ENCODE peak calls at places on chromosomes 12 and 14, in seven cellular contexts. One of them, this sample, is unnamed.
A peak's percentile ranks its signal among the peaks of the same experiment; 100 is the strongest.

GRCh38 chr14:68295316-68295816 is 475.8 kb downstream of the RAD51B start:
- DNase-seq in left lung: peak; percentile 41
- DNase-seq in fibroblast of the aortic adventitia: no peak
- DNase-seq in cardiac muscle cell: peak; percentile 55
- DNase-seq in BJ: no peak
- DNase-seq in type B pancreatic cell: no peak
- DNase-seq in dorsolateral prefrontal cortex: no peak
- DNase-seq in this sample: no peak

GRCh38 chr14:28941758-28942157 is 175.2 kb downstream of the FOXG1 start:
- DNase-seq in left lung: no peak
- DNase-seq in fibroblast of the aortic adventitia: no peak
- DNase-seq in cardiac muscle cell: no peak
- DNase-seq in BJ: no peak
- DNase-seq in type B pancreatic cell: no peak
- DNase-seq in dorsolateral prefrontal cortex: no peak
- DNase-seq in this sample: no peak

GRCh38 chr14:28294834-28295440 is 471.6 kb upstream of the FOXG1 start:
- DNase-seq in left lung: no peak
- DNase-seq in fibroblast of the aortic adventitia: peak; percentile 45
- DNase-seq in cardiac muscle cell: peak; percentile 44
- DNase-seq in BJ: no peak
- DNase-seq in type B pancreatic cell: no peak
- DNase-seq in dorsolateral prefrontal cortex: no peak
- DNase-seq in this sample: no peak

GRCh38 chr12:6950944-6951540 is at the start of gene PTPN6:
- DNase-seq in left lung: peak; percentile 88
- DNase-seq in fibroblast of the aortic adventitia: no peak
- DNase-seq in cardiac muscle cell: no peak
- DNase-seq in BJ: no peak
- DNase-seq in type B pancreatic cell: no peak
- DNase-seq in dorsolateral prefrontal cortex: no peak
- DNase-seq in this sample: no peak

GRCh38 chr14:49992901-49993335 is 100.0 kb downstream of the ARF6 start:
- DNase-seq in left lung: no peak
- DNase-seq in fibroblast of the aortic adventitia: peak; percentile 64
- DNase-seq in cardiac muscle cell: no peak
- DNase-seq in BJ: no peak
- DNase-seq in type B pancreatic cell: no peak
- DNase-seq in dorsolateral prefrontal cortex: peak; percentile 19
- DNase-seq in this sample: no peak

GRCh38 chr12:125143491-125143890 is 78.3 kb downstream of the AACS start:
- DNase-seq in left lung: no peak
- DNase-seq in fibroblast of the aortic adventitia: peak; percentile 52
- DNase-seq in cardiac muscle cell: no peak
- DNase-seq in BJ: no peak
- DNase-seq in type B pancreatic cell: no peak
- DNase-seq in dorsolateral prefrontal cortex: no peak
- DNase-seq in this sample: no peak

GRCh38 chr12:113133036-113133435 is 2.5 kb downstream of the RASAL1 start:
- DNase-seq in left lung: no peak
- DNase-seq in fibroblast of the aortic adventitia: no peak
- DNase-seq in cardiac muscle cell: no peak
- DNase-seq in BJ: no peak
- DNase-seq in type B pancreatic cell: no peak
- DNase-seq in dorsolateral prefrontal cortex: no peak
- DNase-seq in this sample: no peak

GRCh38 chr14:37230551-37231194 is 32.9 kb downstream of the MIPOL1 start:
- DNase-seq in left lung: no peak
- DNase-seq in fibroblast of the aortic adventitia: peak; percentile 84
- DNase-seq in cardiac muscle cell: peak; percentile 87
- DNase-seq in BJ: peak; percentile 10
- DNase-seq in type B pancreatic cell: no peak
- DNase-seq in dorsolateral prefrontal cortex: no peak
- DNase-seq in this sample: no peak

GRCh38 chr14:95057147-95057546 is 100.2 kb downstream of the DICER1 start:
- DNase-seq in left lung: no peak
- DNase-seq in fibroblast of the aortic adventitia: no peak
- DNase-seq in cardiac muscle cell: no peak
- DNase-seq in BJ: no peak
- DNase-seq in type B pancreatic cell: no peak
- DNase-seq in dorsolateral prefrontal cortex: no peak
- DNase-seq in this sample: no peak

GRCh38 chr14:102442241-102443211 is 67.0 kb downstream of the ANKRD9 start:
- DNase-seq in left lung: no peak
- DNase-seq in fibroblast of the aortic adventitia: no peak
- DNase-seq in cardiac muscle cell: no peak
- DNase-seq in BJ: no peak
- DNase-seq in type B pancreatic cell: no peak
- DNase-seq in dorsolateral prefrontal cortex: peak; percentile 46
- DNase-seq in this sample: no peak

GRCh38 chr14:99947695-99948094 is 117.5 kb upstream of the EVL start:
- DNase-seq in left lung: no peak
- DNase-seq in fibroblast of the aortic adventitia: peak; percentile 64
- DNase-seq in cardiac muscle cell: no peak
- DNase-seq in BJ: no peak
- DNase-seq in type B pancreatic cell: no peak
- DNase-seq in dorsolateral prefrontal cortex: no peak
- DNase-seq in this sample: no peak

GRCh38 chr12:42568952-42569916 is 20.3 kb downstream of the PRICKLE1 start:
- DNase-seq in left lung: no peak
- DNase-seq in fibroblast of the aortic adventitia: peak; percentile 75
- DNase-seq in cardiac muscle cell: peak; percentile 62
- DNase-seq in BJ: peak; percentile 33
- DNase-seq in type B pancreatic cell: no peak
- DNase-seq in dorsolateral prefrontal cortex: no peak
- DNase-seq in this sample: no peak

GRCh38 chr14:26206640-26207039 is 391.2 kb downstream of the NOVA1 start:
- DNase-seq in left lung: no peak
- DNase-seq in fibroblast of the aortic adventitia: no peak
- DNase-seq in cardiac muscle cell: no peak
- DNase-seq in BJ: no peak
- DNase-seq in type B pancreatic cell: no peak
- DNase-seq in dorsolateral prefrontal cortex: no peak
- DNase-seq in this sample: no peak
- TF ChIP-seq CTCF in left lung: no peak
- TF ChIP-seq CTCF in fibroblast of the aortic adventitia: no peak
- TF ChIP-seq CTCF in cardiac muscle cell: no peak
- TF ChIP-seq CTCF in BJ: no peak
- TF ChIP-seq CTCF in type B pancreatic cell: peak; percentile 42
- TF ChIP-seq CTCF in dorsolateral prefrontal cortex: no peak
- TF ChIP-seq CTCF in this sample: no peak

GRCh38 chr12:123064885-123065619 is 84.6 kb downstream of the ARL6IP4 start:
- DNase-seq in left lung: no peak
- DNase-seq in fibroblast of the aortic adventitia: no peak
- DNase-seq in cardiac muscle cell: no peak
- DNase-seq in BJ: no peak
- DNase-seq in type B pancreatic cell: no peak
- DNase-seq in dorsolateral prefrontal cortex: peak; percentile 91
- DNase-seq in this sample: no peak

GRCh38 chr12:123064356-123064755 is 83.9 kb downstream of the ARL6IP4 start:
- DNase-seq in left lung: no peak
- DNase-seq in fibroblast of the aortic adventitia: no peak
- DNase-seq in cardiac muscle cell: no peak
- DNase-seq in BJ: no peak
- DNase-seq in type B pancreatic cell: no peak
- DNase-seq in dorsolateral prefrontal cortex: peak; percentile 96
- DNase-seq in this sample: no peak

GRCh38 chr12:123062682-123063426 is 82.4 kb downstream of the ARL6IP4 start:
- DNase-seq in left lung: peak; percentile 54
- DNase-seq in fibroblast of the aortic adventitia: peak; percentile 63
- DNase-seq in cardiac muscle cell: no peak
- DNase-seq in BJ: no peak
- DNase-seq in type B pancreatic cell: no peak
- DNase-seq in dorsolateral prefrontal cortex: peak; percentile 47
- DNase-seq in this sample: no peak

GRCh38 chr12:123061806-123062205 is 81.3 kb downstream of the ARL6IP4 start:
- DNase-seq in left lung: no peak
- DNase-seq in fibroblast of the aortic adventitia: no peak
- DNase-seq in cardiac muscle cell: no peak
- DNase-seq in BJ: no peak
- DNase-seq in type B pancreatic cell: no peak
- DNase-seq in dorsolateral prefrontal cortex: no peak
- DNase-seq in this sample: no peak

GRCh38 chr12:123063535-123063934 is 83.1 kb downstream of the ARL6IP4 start:
- DNase-seq in left lung: no peak
- DNase-seq in fibroblast of the aortic adventitia: no peak
- DNase-seq in cardiac muscle cell: peak; percentile 45
- DNase-seq in BJ: no peak
- DNase-seq in type B pancreatic cell: no peak
- DNase-seq in dorsolateral prefrontal cortex: no peak
- DNase-seq in this sample: no peak
- TF ChIP-seq CTCF in left lung: no peak
- TF ChIP-seq CTCF in fibroblast of the aortic adventitia: peak; percentile 42
- TF ChIP-seq CTCF in cardiac muscle cell: peak; percentile 45
- TF ChIP-seq CTCF in BJ: peak; percentile 46
- TF ChIP-seq CTCF in type B pancreatic cell: peak; percentile 64
- TF ChIP-seq CTCF in dorsolateral prefrontal cortex: no peak
- TF ChIP-seq CTCF in this sample: no peak

GRCh38 chr12:53700567-53700966 is 24.7 kb upstream of the ATP5MC2 start:
- DNase-seq in left lung: peak; percentile 41
- DNase-seq in fibroblast of the aortic adventitia: peak; percentile 18
- DNase-seq in cardiac muscle cell: no peak
- DNase-seq in BJ: no peak
- DNase-seq in type B pancreatic cell: no peak
- DNase-seq in dorsolateral prefrontal cortex: no peak
- DNase-seq in this sample: no peak
- TF ChIP-seq CTCF in left lung: no peak
- TF ChIP-seq CTCF in fibroblast of the aortic adventitia: no peak
- TF ChIP-seq CTCF in cardiac muscle cell: no peak
- TF ChIP-seq CTCF in BJ: no peak
- TF ChIP-seq CTCF in type B pancreatic cell: no peak
- TF ChIP-seq CTCF in dorsolateral prefrontal cortex: no peak
- TF ChIP-seq CTCF in this sample: no peak

GRCh38 chr12:132508860-132509732 is 19.1 kb downstream of the FBRSL1 start:
- DNase-seq in left lung: no peak
- DNase-seq in fibroblast of the aortic adventitia: no peak
- DNase-seq in cardiac muscle cell: no peak
- DNase-seq in BJ: no peak
- DNase-seq in type B pancreatic cell: no peak
- DNase-seq in dorsolateral prefrontal cortex: no peak
- DNase-seq in this sample: no peak

GRCh38 chr12:132506730-132507538 is 17.0 kb downstream of the FBRSL1 start:
- DNase-seq in left lung: peak; percentile 79
- DNase-seq in fibroblast of the aortic adventitia: peak; percentile 69
- DNase-seq in cardiac muscle cell: peak; percentile 58
- DNase-seq in BJ: peak; percentile 19
- DNase-seq in type B pancreatic cell: no peak
- DNase-seq in dorsolateral prefrontal cortex: peak; percentile 54
- DNase-seq in this sample: no peak

GRCh38 chr12:132506328-132506727 is 16.4 kb downstream of the FBRSL1 start:
- DNase-seq in left lung: no peak
- DNase-seq in fibroblast of the aortic adventitia: no peak
- DNase-seq in cardiac muscle cell: no peak
- DNase-seq in BJ: no peak
- DNase-seq in type B pancreatic cell: no peak
- DNase-seq in dorsolateral prefrontal cortex: no peak
- DNase-seq in this sample: no peak

GRCh38 chr12:132508248-132508740 is 18.3 kb downstream of the FBRSL1 start:
- DNase-seq in left lung: no peak
- DNase-seq in fibroblast of the aortic adventitia: no peak
- DNase-seq in cardiac muscle cell: no peak
- DNase-seq in BJ: no peak
- DNase-seq in type B pancreatic cell: no peak
- DNase-seq in dorsolateral prefrontal cortex: no peak
- DNase-seq in this sample: no peak

GRCh38 chr12:132507656-132508055 is 17.7 kb downstream of the FBRSL1 start:
- DNase-seq in left lung: no peak
- DNase-seq in fibroblast of the aortic adventitia: no peak
- DNase-seq in cardiac muscle cell: no peak
- DNase-seq in BJ: no peak
- DNase-seq in type B pancreatic cell: no peak
- DNase-seq in dorsolateral prefrontal cortex: no peak
- DNase-seq in this sample: no peak
- TF ChIP-seq CTCF in left lung: no peak
- TF ChIP-seq CTCF in fibroblast of the aortic adventitia: no peak
- TF ChIP-seq CTCF in cardiac muscle cell: no peak
- TF ChIP-seq CTCF in BJ: no peak
- TF ChIP-seq CTCF in type B pancreatic cell: no peak
- TF ChIP-seq CTCF in dorsolateral prefrontal cortex: no peak
- TF ChIP-seq CTCF in this sample: no peak

This sample was measured in mesothelial cell of epicardium.